ENCODE peak calls at places on chromosome 21, in eight cellular contexts. B, M, K, H, X, Z, L and D are unnamed samples.

GRCh38 chr21:30209571-30209970 is 6.3 kb downstream of the CLDN8 start:
- DNase-seq in B (no peak), M (no peak), K (no peak), H (no peak), X (no peak), Z (peak), L (peak), D (no peak)

GRCh38 chr21:44874497-44875331 is 1.2 kb upstream of the PTTG1IP start:
- DNase-seq in B (peak), M (peak), K (no peak), H (no peak), X (peak), Z (peak), L (no peak), D (no peak)

GRCh38 chr21:34533938-34534337 is 21.9 kb upstream of the KCNE1 start:
- DNase-seq in B (no peak), M (no peak), K (no peak), H (no peak), X (no peak), Z (no peak), L (no peak), D (no peak)

GRCh38 chr21:41885341-41886024 is 6.3 kb upstream of the PRDM15 start:
- DNase-seq in B (no peak), M (no peak), K (no peak), H (no peak), X (no peak), Z (no peak), L (no peak), D (no peak)

GRCh38 chr21:44065428-44065827 is 41.8 kb upstream of the PWP2 start:
- DNase-seq in B (peak), M (no peak), K (no peak), H (peak), X (no peak), Z (peak), L (no peak), D (no peak)

GRCh38 chr21:18801468-18801867 is 397.9 kb upstream of the TMPRSS15 start:
- DNase-seq in B (no peak), M (no peak), K (no peak), H (no peak), X (no peak), Z (peak), L (no peak), D (no peak)

GRCh38 chr21:44571296-44571695 is 2.2 kb upstream of the KRTAP10-4 start:
- DNase-seq in B (no peak), M (no peak), K (no peak), H (no peak), X (no peak), Z (no peak), L (no peak), D (no peak)

GRCh38 chr21:33949516-33950424 is 34.2 kb upstream of the ATP5PO start:
- DNase-seq in B (peak), M (no peak), K (no peak), H (no peak), X (no peak), Z (no peak), L (no peak), D (no peak)

GRCh38 chr21:14072761-14073535 is 137.8 kb downstream of the LIPI start:
- DNase-seq in B (no peak), M (no peak), K (no peak), H (no peak), X (no peak), Z (no peak), L (peak), D (no peak)

GRCh38 chr21:27462786-27463185 is 495.9 kb upstream of the ADAMTS5 start:
- DNase-seq in B (no peak), M (no peak), K (no peak), H (no peak), X (no peak), Z (no peak), L (no peak), D (no peak)

GRCh38 chr21:15781986-15782385 is 52.2 kb downstream of the USP25 start:
- DNase-seq in B (no peak), M (no peak), K (no peak), H (no peak), X (no peak), Z (no peak), L (no peak), D (no peak)

GRCh38 chr21:41802684-41803083 is 35.8 kb upstream of the RIPK4 start:
- DNase-seq in B (no peak), M (no peak), K (no peak), H (no peak), X (peak), Z (peak), L (no peak), D (no peak)

GRCh38 chr21:45373991-45374816 is 30.8 kb upstream of the COL18A1 start:
- DNase-seq in B (no peak), M (no peak), K (no peak), H (no peak), X (peak), Z (no peak), L (no peak), D (no peak)

GRCh38 chr21:42028754-42029385 is 18.7 kb upstream of the ZBTB21 start:
- DNase-seq in B (no peak), M (no peak), K (no peak), H (no peak), X (no peak), Z (no peak), L (no peak), D (no peak)

GRCh38 chr21:38234395-38235142 is 22.2 kb upstream of the KCNJ15 start:
- DNase-seq in B (no peak), M (no peak), K (no peak), H (no peak), X (no peak), Z (no peak), L (no peak), D (no peak)

GRCh38 chr21:33731447-33731846 is 89.1 kb downstream of the ITSN1 start:
- DNase-seq in B (no peak), M (no peak), K (no peak), H (no peak), X (no peak), Z (peak), L (no peak), D (no peak)

GRCh38 chr21:45041351-45041805 is 33.0 kb upstream of the ADARB1 start:
- DNase-seq in B (no peak), M (no peak), K (no peak), H (no peak), X (peak), Z (peak), L (no peak), D (no peak)

GRCh38 chr21:45270306-45270821 is 17.3 kb downstream of the POFUT2 start:
- DNase-seq in B (no peak), M (no peak), K (no peak), H (no peak), X (no peak), Z (no peak), L (peak), D (no peak)

GRCh38 chr21:33885158-33885514 is 30.5 kb downstream of the ATP5PO start:
- DNase-seq in B (no peak), M (no peak), K (no peak), H (no peak), X (no peak), Z (no peak), L (no peak), D (no peak)

GRCh38 chr21:37153193-37153934 is 80.3 kb downstream of the TTC3 start:
- DNase-seq in B (no peak), M (no peak), K (no peak), H (no peak), X (no peak), Z (peak), L (no peak), D (no peak)

GRCh38 chr21:32448803-32449594 is 36.5 kb downstream of the EVA1C start:
- DNase-seq in B (no peak), M (no peak), K (no peak), H (no peak), X (no peak), Z (peak), L (no peak), D (no peak)